ENCODE peak calls at places on chromosomes 1 and 21, in seven cellular contexts. One of them, this sample, is unnamed.
A peak's percentile ranks its signal among the peaks of the same experiment; 100 is the strongest.

GRCh38 chr1:202692959-202693555 is 17.2 kb downstream of the SYT2 start:
- DNase-seq in AG04450: peak; percentile 34
- DNase-seq in heart left ventricle: peak; percentile 61
- DNase-seq in suprapubic skin: no peak
- DNase-seq in ovary: peak; percentile 78
- DNase-seq in tibial nerve: peak; percentile 27
- DNase-seq in SK-N-SH: peak; percentile 54
- DNase-seq in this sample: peak; percentile 37

GRCh38 chr1:157966034-157966671 is 27.3 kb upstream of the KIRREL1 start:
- DNase-seq in AG04450: peak; percentile 65
- DNase-seq in heart left ventricle: no peak
- DNase-seq in suprapubic skin: no peak
- DNase-seq in ovary: no peak
- DNase-seq in tibial nerve: no peak
- DNase-seq in SK-N-SH: no peak
- DNase-seq in this sample: no peak

GRCh38 chr1:224183591-224184312 is 712 bp downstream of the DEGS1 start:
- DNase-seq in AG04450: no peak
- DNase-seq in heart left ventricle: peak; percentile 62
- DNase-seq in suprapubic skin: no peak
- DNase-seq in ovary: peak; percentile 72
- DNase-seq in tibial nerve: no peak
- DNase-seq in SK-N-SH: peak; percentile 89
- DNase-seq in this sample: peak; percentile 67

GRCh38 chr1:76269175-76269574 is 194.6 kb downstream of the ST6GALNAC3 start:
- DNase-seq in AG04450: peak; percentile 42
- DNase-seq in heart left ventricle: no peak
- DNase-seq in suprapubic skin: no peak
- DNase-seq in ovary: no peak
- DNase-seq in tibial nerve: no peak
- DNase-seq in SK-N-SH: no peak
- DNase-seq in this sample: no peak

GRCh38 chr1:160522622-160523345 is at the start of gene SLAMF6:
- DNase-seq in AG04450: no peak
- DNase-seq in heart left ventricle: no peak
- DNase-seq in suprapubic skin: no peak
- DNase-seq in ovary: no peak
- DNase-seq in tibial nerve: no peak
- DNase-seq in SK-N-SH: no peak
- DNase-seq in this sample: peak; percentile 49

GRCh38 chr1:23369335-23370013 is at the start of gene ZNF436:
- DNase-seq in AG04450: peak; percentile 64
- DNase-seq in heart left ventricle: peak; percentile 94
- DNase-seq in suprapubic skin: peak; percentile 92
- DNase-seq in ovary: peak; percentile 90
- DNase-seq in tibial nerve: peak; percentile 69
- DNase-seq in SK-N-SH: peak; percentile 72
- DNase-seq in this sample: peak; percentile 54

GRCh38 chr1:67524143-67525052 is 94.2 kb upstream of the SERBP1 start:
- DNase-seq in AG04450: no peak
- DNase-seq in heart left ventricle: no peak
- DNase-seq in suprapubic skin: no peak
- DNase-seq in ovary: no peak
- DNase-seq in tibial nerve: no peak
- DNase-seq in SK-N-SH: no peak
- DNase-seq in this sample: no peak

GRCh38 chr1:62428351-62428750 is 8.5 kb upstream of the USP1 start:
- DNase-seq in AG04450: no peak
- DNase-seq in heart left ventricle: no peak
- DNase-seq in suprapubic skin: no peak
- DNase-seq in ovary: no peak
- DNase-seq in tibial nerve: no peak
- DNase-seq in SK-N-SH: no peak
- DNase-seq in this sample: no peak

GRCh38 chr1:174158767-174159252 is 510 bp upstream of the RABGAP1L start:
- DNase-seq in AG04450: no peak
- DNase-seq in heart left ventricle: no peak
- DNase-seq in suprapubic skin: no peak
- DNase-seq in ovary: no peak
- DNase-seq in tibial nerve: no peak
- DNase-seq in SK-N-SH: no peak
- DNase-seq in this sample: peak; percentile 51

GRCh38 chr1:62263813-62264353 is 55.4 kb downstream of the KANK4 start:
- DNase-seq in AG04450: no peak
- DNase-seq in heart left ventricle: no peak
- DNase-seq in suprapubic skin: no peak
- DNase-seq in ovary: no peak
- DNase-seq in tibial nerve: no peak
- DNase-seq in SK-N-SH: no peak
- DNase-seq in this sample: no peak

GRCh38 chr1:97204468-97204867 is 482.9 kb downstream of the PTBP2 start:
- DNase-seq in AG04450: no peak
- DNase-seq in heart left ventricle: no peak
- DNase-seq in suprapubic skin: no peak
- DNase-seq in ovary: no peak
- DNase-seq in tibial nerve: no peak
- DNase-seq in SK-N-SH: no peak
- DNase-seq in this sample: no peak

GRCh38 chr1:151512801-151513625 is 1.8 kb downstream of the CGN start:
- DNase-seq in AG04450: no peak
- DNase-seq in heart left ventricle: no peak
- DNase-seq in suprapubic skin: no peak
- DNase-seq in ovary: no peak
- DNase-seq in tibial nerve: no peak
- DNase-seq in SK-N-SH: no peak
- DNase-seq in this sample: no peak

GRCh38 chr1:41920658-41921057 is 1.9 kb upstream of the HIVEP3 start:
- DNase-seq in AG04450: no peak
- DNase-seq in heart left ventricle: no peak
- DNase-seq in suprapubic skin: no peak
- DNase-seq in ovary: no peak
- DNase-seq in tibial nerve: no peak
- DNase-seq in SK-N-SH: no peak
- DNase-seq in this sample: no peak

GRCh38 chr1:110559157-110559556 is 40.2 kb upstream of the KCNA10 start:
- DNase-seq in AG04450: no peak
- DNase-seq in heart left ventricle: no peak
- DNase-seq in suprapubic skin: peak; percentile 37
- DNase-seq in ovary: no peak
- DNase-seq in tibial nerve: no peak
- DNase-seq in SK-N-SH: no peak
- DNase-seq in this sample: no peak

GRCh38 chr1:58594556-58594955 is 17.5 kb upstream of the TACSTD2 start:
- DNase-seq in AG04450: no peak
- DNase-seq in heart left ventricle: no peak
- DNase-seq in suprapubic skin: no peak
- DNase-seq in ovary: no peak
- DNase-seq in tibial nerve: no peak
- DNase-seq in SK-N-SH: no peak
- DNase-seq in this sample: no peak

GRCh38 chr21:28336299-28336698 is 656.4 kb downstream of the LTN1 start:
- DNase-seq in AG04450: peak; percentile 93
- DNase-seq in heart left ventricle: no peak
- DNase-seq in suprapubic skin: no peak
- DNase-seq in ovary: no peak
- DNase-seq in tibial nerve: no peak
- DNase-seq in SK-N-SH: peak; percentile 22
- DNase-seq in this sample: no peak

GRCh38 chr1:56644941-56645662 is at the start of gene PRKAA2:
- DNase-seq in AG04450: no peak
- DNase-seq in heart left ventricle: peak; percentile 61
- DNase-seq in suprapubic skin: no peak
- DNase-seq in ovary: peak; percentile 69
- DNase-seq in tibial nerve: no peak
- DNase-seq in SK-N-SH: peak; percentile 91
- DNase-seq in this sample: no peak

GRCh38 chr21:34517491-34518245 is 5.7 kb upstream of the KCNE1 start:
- DNase-seq in AG04450: no peak
- DNase-seq in heart left ventricle: no peak
- DNase-seq in suprapubic skin: no peak
- DNase-seq in ovary: no peak
- DNase-seq in tibial nerve: no peak
- DNase-seq in SK-N-SH: no peak
- DNase-seq in this sample: no peak

GRCh38 chr21:42532466-42533181 is 19.0 kb downstream of the SLC37A1 start:
- DNase-seq in AG04450: no peak
- DNase-seq in heart left ventricle: peak; percentile 84
- DNase-seq in suprapubic skin: peak; percentile 78
- DNase-seq in ovary: no peak
- DNase-seq in tibial nerve: peak; percentile 41
- DNase-seq in SK-N-SH: no peak
- DNase-seq in this sample: no peak

GRCh38 chr1:177809844-177810243 is 160.0 kb downstream of the SEC16B start:
- DNase-seq in AG04450: no peak
- DNase-seq in heart left ventricle: no peak
- DNase-seq in suprapubic skin: no peak
- DNase-seq in ovary: no peak
- DNase-seq in tibial nerve: no peak
- DNase-seq in SK-N-SH: no peak
- DNase-seq in this sample: no peak

GRCh38 chr21:16047857-16048256 is 318.1 kb downstream of the USP25 start:
- DNase-seq in AG04450: peak; percentile 46
- DNase-seq in heart left ventricle: no peak
- DNase-seq in suprapubic skin: no peak
- DNase-seq in ovary: no peak
- DNase-seq in tibial nerve: no peak
- DNase-seq in SK-N-SH: peak; percentile 41
- DNase-seq in this sample: no peak

DNA sequence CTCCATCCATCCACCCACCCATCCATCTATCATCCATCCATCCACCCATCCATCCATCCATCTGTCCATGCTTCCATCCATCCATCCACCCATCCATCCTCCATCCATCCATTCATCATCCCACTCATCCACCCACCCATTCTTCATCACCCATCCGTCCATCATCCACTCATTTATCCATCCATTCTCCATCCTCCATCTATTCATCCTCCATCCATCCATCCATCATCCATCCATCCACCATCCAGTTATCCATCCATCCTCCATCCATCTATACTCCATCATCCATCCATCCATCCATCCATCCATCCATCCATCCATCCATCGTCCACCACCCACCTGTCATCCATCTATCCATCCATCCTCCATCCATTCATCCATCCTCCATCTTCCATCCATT is 32.1 kb upstream of the ACTRT2 start:
- DNase-seq in AG04450: no peak
- DNase-seq in heart left ventricle: no peak
- DNase-seq in suprapubic skin: peak; percentile 3
- DNase-seq in ovary: no peak
- DNase-seq in tibial nerve: no peak
- DNase-seq in SK-N-SH: no peak
- DNase-seq in this sample: no peak
- H3K9me3 ChIP-seq in AG04450: peaks cover 72% of the 10 kb centered on the region
- H3K9me3 ChIP-seq in heart left ventricle: peaks cover 8% of the 10 kb centered on the region
- H3K9me3 ChIP-seq in suprapubic skin: no peaks in the 10 kb centered on the region
- H3K9me3 ChIP-seq in ovary: no peaks in the 10 kb centered on the region
- H3K9me3 ChIP-seq in tibial nerve: no peaks in the 10 kb centered on the region
- H3K9me3 ChIP-seq in SK-N-SH: no peaks in the 10 kb centered on the region
- H3K9me3 ChIP-seq in this sample: no peaks in the 10 kb centered on the region

DNA sequence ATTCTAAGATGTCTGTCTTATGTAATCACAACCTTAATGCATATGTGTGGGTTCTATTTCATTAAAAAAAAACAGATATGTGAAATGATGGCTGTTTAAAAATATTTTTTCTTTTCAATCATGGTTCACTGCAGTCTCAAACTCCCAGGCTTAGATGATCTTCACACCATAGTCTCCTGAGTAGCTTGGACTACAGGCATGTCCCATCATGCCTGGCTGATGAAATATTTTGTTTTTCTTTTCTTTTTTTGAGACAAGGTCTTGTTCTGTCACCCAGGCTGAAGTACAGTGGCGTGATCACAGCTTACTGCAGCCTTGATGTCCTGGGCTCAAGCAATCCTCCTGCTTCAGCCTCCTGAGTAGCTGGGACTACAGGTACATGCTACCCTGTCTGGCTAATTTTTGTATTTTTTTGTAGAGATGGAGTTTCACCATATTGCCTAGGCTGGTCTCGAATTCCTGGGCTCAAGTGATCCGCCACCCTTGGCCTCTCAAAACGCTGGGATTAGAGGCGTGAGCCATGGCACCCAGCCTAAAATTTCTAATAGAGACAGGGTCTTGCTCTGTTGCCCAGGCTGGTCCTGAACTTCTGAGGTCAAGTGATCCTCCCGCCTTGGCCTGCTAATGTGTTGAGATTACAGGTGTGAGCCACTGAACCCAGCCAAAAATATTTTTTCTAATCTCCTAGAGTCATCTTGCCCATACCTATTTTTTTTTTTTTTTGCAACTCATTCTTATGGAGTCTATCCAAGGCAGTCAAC is 67.6 kb downstream of the GIPC2 start:
- DNase-seq in AG04450: no peak
- DNase-seq in heart left ventricle: no peak
- DNase-seq in suprapubic skin: no peak
- DNase-seq in ovary: no peak
- DNase-seq in tibial nerve: no peak
- DNase-seq in SK-N-SH: no peak
- DNase-seq in this sample: no peak
- H3K27ac ChIP-seq in AG04450: no peak overlapping the region
- H3K27ac ChIP-seq in heart left ventricle: no peak overlapping the region
- H3K27ac ChIP-seq in suprapubic skin: peak overlapping the region; percentile 4
- H3K27ac ChIP-seq in ovary: no peak overlapping the region
- H3K27ac ChIP-seq in tibial nerve: no peak overlapping the region
- H3K27ac ChIP-seq in SK-N-SH: no peak overlapping the region
- H3K27ac ChIP-seq in this sample: no peak overlapping the region

GRCh38 chr1:12810691-12811408 is 19.7 kb downstream of the PRAMEF1 start:
- DNase-seq in AG04450: no peak
- DNase-seq in heart left ventricle: no peak
- DNase-seq in suprapubic skin: no peak
- DNase-seq in ovary: no peak
- DNase-seq in tibial nerve: no peak
- DNase-seq in SK-N-SH: no peak
- DNase-seq in this sample: no peak

GRCh38 chr1:12811409-12811784 is 19.8 kb downstream of the PRAMEF11 start:
- DNase-seq in AG04450: no peak
- DNase-seq in heart left ventricle: no peak
- DNase-seq in suprapubic skin: no peak
- DNase-seq in ovary: no peak
- DNase-seq in tibial nerve: no peak
- DNase-seq in SK-N-SH: no peak
- DNase-seq in this sample: no peak

DNA sequence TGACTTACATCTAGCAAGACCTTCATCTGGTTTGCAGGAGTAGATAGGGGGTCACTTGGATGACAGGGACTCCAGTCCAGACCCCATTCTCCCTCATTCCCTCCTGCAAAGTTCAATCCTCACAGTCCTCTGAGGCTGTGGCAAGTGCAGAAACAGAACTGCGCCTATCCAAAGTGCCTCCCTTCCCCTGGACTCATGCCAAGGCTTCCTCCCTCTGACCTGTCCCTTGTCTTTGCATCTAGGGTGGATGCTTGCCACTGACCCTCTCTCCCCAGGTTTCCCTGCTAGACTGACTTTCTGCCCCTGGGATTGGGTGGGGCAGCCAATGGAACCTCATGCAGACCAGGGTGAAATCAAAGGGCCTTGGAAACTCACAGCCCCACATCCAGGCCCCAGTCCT is 18.7 kb downstream of the PRAMEF1 start:
- DNase-seq in AG04450: no peak
- DNase-seq in heart left ventricle: no peak
- DNase-seq in suprapubic skin: no peak
- DNase-seq in ovary: no peak
- DNase-seq in tibial nerve: no peak
- DNase-seq in SK-N-SH: no peak
- DNase-seq in this sample: no peak
- H3K9me3 ChIP-seq in AG04450: peaks cover 37% of the 10 kb centered on the region
- H3K9me3 ChIP-seq in heart left ventricle: peaks cover 6% of the 10 kb centered on the region
- H3K9me3 ChIP-seq in suprapubic skin: no peaks in the 10 kb centered on the region
- H3K9me3 ChIP-seq in ovary: no peaks in the 10 kb centered on the region
- H3K9me3 ChIP-seq in tibial nerve: no peaks in the 10 kb centered on the region
- H3K9me3 ChIP-seq in SK-N-SH: no peaks in the 10 kb centered on the region
- H3K9me3 ChIP-seq in this sample: no peaks in the 10 kb centered on the region

GRCh38 chr21:44846201-44846484 is 27.3 kb downstream of the PTTG1IP start:
- DNase-seq in AG04450: no peak
- DNase-seq in heart left ventricle: no peak
- DNase-seq in suprapubic skin: no peak
- DNase-seq in ovary: no peak
- DNase-seq in tibial nerve: no peak
- DNase-seq in SK-N-SH: no peak
- DNase-seq in this sample: no peak
- H3K27ac ChIP-seq in AG04450: no peak overlapping the region
- H3K27ac ChIP-seq in heart left ventricle: peak overlapping the region; percentile 34
- H3K27ac ChIP-seq in suprapubic skin: peak overlapping the region; percentile 60
- H3K27ac ChIP-seq in ovary: no peak overlapping the region
- H3K27ac ChIP-seq in tibial nerve: no peak overlapping the region
- H3K27ac ChIP-seq in SK-N-SH: no peak overlapping the region
- H3K27ac ChIP-seq in this sample: peak overlapping the region; percentile 33

This sample was measured in CD8-positive, alpha-beta memory T cell.